ENCODE peak calls at places on chromosomes 7 and 10, in six cellular contexts. One of them, this sample, is unnamed.

GRCh38 chr7:142657376-142657775 is 91.9 kb upstream of the PRSS1 start:
- DNase-seq in HCT116: no peak
- DNase-seq in OCI-LY7: no peak
- DNase-seq in PC-3: no peak
- DNase-seq in SK-N-SH: no peak
- DNase-seq in hepatocyte: no peak
- DNase-seq in this sample: no peak

GRCh38 chr10:72335394-72336258 is 19.1 kb downstream of the DNAJB12 start:
- DNase-seq in OCI-LY7: peak; percentile 45
- DNase-seq in PC-3: no peak
- DNase-seq in SK-N-SH: peak; percentile 54
- DNase-seq in hepatocyte: peak; percentile 11
- DNase-seq in HCT116: no peak
- DNase-seq in this sample: peak; percentile 89

GRCh38 chr10:79176052-79176501 is 107.3 kb downstream of the ZMIZ1 start:
- DNase-seq in HCT116: no peak
- DNase-seq in OCI-LY7: no peak
- DNase-seq in hepatocyte: no peak
- DNase-seq in PC-3: no peak
- DNase-seq in SK-N-SH: no peak
- DNase-seq in this sample: no peak

GRCh38 chr10:80429521-80429966 is 21.2 kb downstream of the PRXL2A start:
- DNase-seq in SK-N-SH: no peak
- DNase-seq in OCI-LY7: no peak
- DNase-seq in PC-3: no peak
- DNase-seq in HCT116: peak; percentile 76
- DNase-seq in hepatocyte: no peak
- DNase-seq in this sample: no peak

GRCh38 chr10:110857265-110858158 is 14.2 kb upstream of the PDCD4 start:
- DNase-seq in OCI-LY7: peak; percentile 84
- DNase-seq in PC-3: no peak
- DNase-seq in HCT116: no peak
- DNase-seq in SK-N-SH: no peak
- DNase-seq in hepatocyte: peak; percentile 87
- DNase-seq in this sample: peak; percentile 57

GRCh38 chr7:74029991-74030415 is 2.0 kb downstream of the ELN start:
- DNase-seq in SK-N-SH: no peak
- DNase-seq in HCT116: no peak
- DNase-seq in PC-3: no peak
- DNase-seq in hepatocyte: no peak
- DNase-seq in OCI-LY7: no peak
- DNase-seq in this sample: no peak

GRCh38 chr10:130836344-130836743 is 475.2 kb downstream of the TCERG1L start:
- DNase-seq in PC-3: no peak
- DNase-seq in HCT116: no peak
- DNase-seq in OCI-LY7: no peak
- DNase-seq in SK-N-SH: no peak
- DNase-seq in hepatocyte: no peak
- DNase-seq in this sample: no peak

GRCh38 chr10:124095096-124095495 is 1.7 kb upstream of the CHST15 start:
- DNase-seq in hepatocyte: no peak
- DNase-seq in PC-3: no peak
- DNase-seq in SK-N-SH: no peak
- DNase-seq in HCT116: no peak
- DNase-seq in OCI-LY7: peak; percentile 46
- DNase-seq in this sample: no peak

GRCh38 chr7:34133983-34134782 is 228.8 kb downstream of the BMPER start:
- DNase-seq in PC-3: peak; percentile 62
- DNase-seq in SK-N-SH: peak; percentile 64
- DNase-seq in HCT116: peak; percentile 36
- DNase-seq in hepatocyte: peak; percentile 85
- DNase-seq in OCI-LY7: peak; percentile 10
- DNase-seq in this sample: peak; percentile 36

GRCh38 chr10:99659868-99660366 is 608 bp downstream of the ENTPD7 start:
- DNase-seq in hepatocyte: no peak
- DNase-seq in OCI-LY7: peak; percentile 1
- DNase-seq in PC-3: no peak
- DNase-seq in SK-N-SH: peak; percentile 18
- DNase-seq in HCT116: no peak
- DNase-seq in this sample: no peak

GRCh38 chr10:87661861-87662785 is 2.4 kb downstream of the PAPSS2 start:
- DNase-seq in PC-3: peak; percentile 9
- DNase-seq in OCI-LY7: no peak
- DNase-seq in hepatocyte: no peak
- DNase-seq in SK-N-SH: no peak
- DNase-seq in HCT116: no peak
- DNase-seq in this sample: no peak

GRCh38 chr7:76513817-76514799 is 3.8 kb downstream of the UPK3B start:
- DNase-seq in hepatocyte: peak; percentile 3
- DNase-seq in OCI-LY7: no peak
- DNase-seq in SK-N-SH: no peak
- DNase-seq in HCT116: no peak
- DNase-seq in PC-3: no peak
- DNase-seq in this sample: no peak

GRCh38 chr7:43876266-43876665 is 6.9 kb upstream of the MRPS24 start:
- DNase-seq in PC-3: no peak
- DNase-seq in SK-N-SH: no peak
- DNase-seq in OCI-LY7: peak; percentile 56
- DNase-seq in HCT116: no peak
- DNase-seq in hepatocyte: no peak
- DNase-seq in this sample: no peak

GRCh38 chr10:130904676-130905075 is 406.8 kb downstream of the TCERG1L start:
- DNase-seq in SK-N-SH: no peak
- DNase-seq in OCI-LY7: no peak
- DNase-seq in PC-3: no peak
- DNase-seq in hepatocyte: no peak
- DNase-seq in HCT116: no peak
- DNase-seq in this sample: no peak

GRCh38 chr7:128909605-128910568 is 622 bp downstream of the KCP start:
- DNase-seq in PC-3: no peak
- DNase-seq in HCT116: no peak
- DNase-seq in OCI-LY7: no peak
- DNase-seq in hepatocyte: peak; percentile 63
- DNase-seq in SK-N-SH: peak; percentile 70
- DNase-seq in this sample: no peak

GRCh38 chr7:481219-481930 is 38.3 kb downstream of the PDGFA start:
- DNase-seq in OCI-LY7: no peak
- DNase-seq in SK-N-SH: no peak
- DNase-seq in PC-3: no peak
- DNase-seq in hepatocyte: no peak
- DNase-seq in HCT116: no peak
- DNase-seq in this sample: no peak

GRCh38 chr7:95104739-95105138 is 197.3 kb downstream of the PPP1R9A start:
- DNase-seq in PC-3: peak; percentile 76
- DNase-seq in hepatocyte: peak; percentile 76
- DNase-seq in HCT116: peak; percentile 6
- DNase-seq in OCI-LY7: no peak
- DNase-seq in SK-N-SH: no peak
- DNase-seq in this sample: no peak

DNA sequence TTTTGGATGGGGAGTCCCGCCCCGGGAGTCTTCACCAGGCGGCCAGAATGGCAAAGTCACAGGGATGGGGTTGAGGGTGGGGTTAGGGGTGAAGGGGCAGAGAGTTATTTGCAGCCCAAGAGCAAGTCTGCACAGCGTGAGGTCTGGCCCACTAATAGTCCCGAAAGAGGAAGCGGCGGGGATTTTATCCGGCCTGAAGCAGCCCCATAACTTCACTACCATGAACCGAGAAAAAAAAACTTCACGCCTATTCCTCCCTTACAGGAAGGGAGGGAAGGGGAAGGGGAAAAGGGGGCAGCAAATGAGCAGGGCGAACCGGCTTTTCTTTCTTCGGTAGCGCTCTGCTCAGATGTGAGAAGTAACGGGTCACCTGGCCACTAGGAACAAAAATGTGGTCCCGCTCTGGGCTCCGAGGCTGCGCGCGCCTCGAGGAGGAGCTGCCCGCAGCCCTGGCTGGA is 709 bp downstream of the ITPRIP start:
- DNase-seq in OCI-LY7: peak; percentile 77
- DNase-seq in PC-3: peak; percentile 22
- DNase-seq in hepatocyte: no peak
- DNase-seq in SK-N-SH: no peak
- DNase-seq in HCT116: no peak
- DNase-seq in this sample: peak; percentile 58
- TF ChIP-seq EZH2phosphoT487 in OCI-LY7: no peak
- TF ChIP-seq EZH2phosphoT487 in PC-3: no peak
- TF ChIP-seq EZH2phosphoT487 in hepatocyte: no peak
- TF ChIP-seq EZH2phosphoT487 in SK-N-SH: no peak
- TF ChIP-seq EZH2phosphoT487 in HCT116: no peak
- TF ChIP-seq EZH2phosphoT487 in this sample: no peak

DNA sequence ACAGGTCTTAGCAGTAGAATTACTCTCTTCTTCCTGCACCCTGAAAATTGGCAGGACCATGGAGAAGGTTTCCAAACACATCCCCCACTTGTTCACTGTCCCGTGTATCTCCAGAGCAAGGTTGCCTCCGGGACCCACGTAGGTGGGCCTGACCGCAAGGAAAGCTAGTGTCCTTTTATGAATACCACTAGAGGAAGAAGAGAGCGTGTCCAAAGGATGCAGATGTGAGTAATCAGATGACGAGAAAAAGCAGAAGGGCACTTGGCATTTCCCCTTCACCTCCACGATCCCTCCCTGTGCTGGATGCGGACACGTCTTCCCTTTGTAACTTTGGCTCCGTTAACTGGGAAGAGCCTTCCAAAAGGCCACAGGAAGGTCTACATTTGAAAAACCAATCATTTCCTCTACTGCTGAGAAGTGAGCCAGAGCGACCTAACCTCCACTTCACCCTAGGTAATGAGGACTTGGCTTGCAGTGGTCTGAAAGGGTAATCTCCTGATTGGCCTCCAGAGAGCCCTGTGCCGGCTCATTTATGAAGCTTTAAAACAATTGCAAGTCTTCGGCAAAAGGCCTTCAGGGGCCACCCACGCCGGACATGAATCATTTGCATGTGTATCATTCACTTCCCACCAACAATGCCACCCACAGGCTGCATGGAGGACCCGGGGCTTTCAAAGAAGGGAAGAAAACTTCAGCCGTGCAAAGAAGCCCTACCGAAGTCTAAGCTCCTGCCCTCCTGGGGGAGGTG is 55.4 kb downstream of the LYZL1 start:
- DNase-seq in SK-N-SH: no peak
- DNase-seq in hepatocyte: no peak
- DNase-seq in PC-3: peak; percentile 3
- DNase-seq in OCI-LY7: no peak
- DNase-seq in HCT116: no peak
- DNase-seq in this sample: no peak
- TF ChIP-seq EZH2phosphoT487 in SK-N-SH: no peak
- TF ChIP-seq EZH2phosphoT487 in hepatocyte: no peak
- TF ChIP-seq EZH2phosphoT487 in PC-3: no peak
- TF ChIP-seq EZH2phosphoT487 in OCI-LY7: no peak
- TF ChIP-seq EZH2phosphoT487 in HCT116: no peak
- TF ChIP-seq EZH2phosphoT487 in this sample: no peak

GRCh38 chr7:28681693-28682092 is 269.4 kb downstream of the CREB5 start:
- DNase-seq in SK-N-SH: no peak
- DNase-seq in PC-3: no peak
- DNase-seq in HCT116: no peak
- DNase-seq in hepatocyte: no peak
- DNase-seq in OCI-LY7: no peak
- DNase-seq in this sample: no peak
- TF ChIP-seq EZH2phosphoT487 in SK-N-SH: no peak
- TF ChIP-seq EZH2phosphoT487 in PC-3: no peak
- TF ChIP-seq EZH2phosphoT487 in HCT116: no peak
- TF ChIP-seq EZH2phosphoT487 in hepatocyte: no peak
- TF ChIP-seq EZH2phosphoT487 in OCI-LY7: no peak
- TF ChIP-seq EZH2phosphoT487 in this sample: no peak

DNA sequence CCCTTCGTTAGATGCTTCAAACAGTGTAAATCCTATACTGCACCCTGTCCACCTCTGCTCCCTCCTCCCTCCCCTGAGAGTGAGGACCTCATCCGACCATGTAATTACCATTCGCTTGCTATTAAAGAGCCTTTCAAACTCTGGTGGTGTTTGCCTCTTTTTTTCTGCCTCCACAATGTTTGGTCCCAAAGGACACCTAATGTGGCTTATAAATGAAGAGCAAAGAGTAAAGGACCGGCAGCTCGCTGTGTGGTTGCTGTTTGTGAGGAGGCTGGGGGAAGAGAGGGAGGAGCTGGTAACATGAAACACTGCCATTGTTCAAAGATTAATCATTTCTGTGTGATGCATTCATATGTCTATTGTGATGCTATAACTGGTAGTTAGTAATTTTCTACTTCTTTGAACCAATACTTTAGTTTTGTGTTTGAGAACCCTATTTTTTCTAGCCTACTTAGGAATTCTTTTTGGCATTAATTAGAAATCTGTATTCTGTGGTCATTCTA is 27.9 kb downstream of the MTURN start:
- DNase-seq in HCT116: no peak
- DNase-seq in OCI-LY7: no peak
- DNase-seq in SK-N-SH: no peak
- DNase-seq in hepatocyte: no peak
- DNase-seq in PC-3: peak; percentile 72
- DNase-seq in this sample: no peak
- TF ChIP-seq EZH2phosphoT487 in HCT116: no peak
- TF ChIP-seq EZH2phosphoT487 in OCI-LY7: no peak
- TF ChIP-seq EZH2phosphoT487 in SK-N-SH: no peak
- TF ChIP-seq EZH2phosphoT487 in hepatocyte: no peak
- TF ChIP-seq EZH2phosphoT487 in PC-3: no peak
- TF ChIP-seq EZH2phosphoT487 in this sample: no peak

GRCh38 chr10:29839826-29840515 is 205.2 kb upstream of the SVIL start:
- DNase-seq in OCI-LY7: no peak
- DNase-seq in PC-3: no peak
- DNase-seq in SK-N-SH: no peak
- DNase-seq in HCT116: no peak
- DNase-seq in hepatocyte: peak; percentile 54
- DNase-seq in this sample: no peak

GRCh38 chr10:29834990-29835569 is 200.3 kb upstream of the SVIL start:
- DNase-seq in OCI-LY7: no peak
- DNase-seq in hepatocyte: no peak
- DNase-seq in HCT116: no peak
- DNase-seq in SK-N-SH: no peak
- DNase-seq in PC-3: no peak
- DNase-seq in this sample: no peak

GRCh38 chr10:29836396-29836795 is 201.6 kb upstream of the SVIL start:
- DNase-seq in PC-3: no peak
- DNase-seq in OCI-LY7: no peak
- DNase-seq in SK-N-SH: no peak
- DNase-seq in hepatocyte: no peak
- DNase-seq in HCT116: no peak
- DNase-seq in this sample: no peak

GRCh38 chr10:29838529-29838928 is 203.8 kb upstream of the SVIL start:
- DNase-seq in SK-N-SH: no peak
- DNase-seq in hepatocyte: no peak
- DNase-seq in OCI-LY7: no peak
- DNase-seq in PC-3: no peak
- DNase-seq in HCT116: no peak
- DNase-seq in this sample: no peak

GRCh38 chr10:29837586-29837985 is 202.8 kb upstream of the SVIL start:
- DNase-seq in PC-3: no peak
- DNase-seq in SK-N-SH: no peak
- DNase-seq in OCI-LY7: no peak
- DNase-seq in HCT116: no peak
- DNase-seq in hepatocyte: no peak
- DNase-seq in this sample: no peak
- TF ChIP-seq EZH2phosphoT487 in PC-3: no peak
- TF ChIP-seq EZH2phosphoT487 in SK-N-SH: no peak
- TF ChIP-seq EZH2phosphoT487 in OCI-LY7: no peak
- TF ChIP-seq EZH2phosphoT487 in HCT116: no peak
- TF ChIP-seq EZH2phosphoT487 in hepatocyte: no peak
- TF ChIP-seq EZH2phosphoT487 in this sample: no peak

This sample was measured in MM.1S.